ENCODE peak calls at places on chromosome 1, in four cellular contexts. Q is astrocyte of the cerebellum; P is NCI-H1105 treated with DMSO at 0.1 percent for 48 hours; M is stimulated activated naive B cell treated with anti-CD40 and anti-IgM and Interleukin-4, amounts not matched to agents 10 μg/mL and 1 μg/mL and 100 μg/mL, for 72 hours. I is an unnamed sample.

GRCh38 chr1:43537423-43538142 is 6.9 kb downstream of the PTPRF start:
- DNase-seq in Q (no peak), P (no peak), M (no peak), I (no peak)

GRCh38 chr1:228359613-228360532 is 46.8 kb downstream of the TRIM11 start:
- DNase-seq in Q (no peak), P (no peak), M (no peak), I (no peak)

GRCh38 chr1:27365372-27366112 is 1.2 kb downstream of the MAP3K6 start:
- DNase-seq in Q (peak; percentile 68), P (peak; percentile 86), M (peak; percentile 63), I (peak; percentile 95)

GRCh38 chr1:75074719-75075395 is 59.3 kb upstream of the LHX8 start:
- DNase-seq in Q (no peak), P (no peak), M (no peak), I (peak; percentile 57)

GRCh38 chr1:228830954-228831481 is 95.7 kb downstream of the RHOU start:
- DNase-seq in Q (peak; percentile 68), P (no peak), M (no peak), I (peak; percentile 73)

GRCh38 chr1:11273595-11274234 is 717 bp downstream of the UBIAD1 start:
- DNase-seq in Q (no peak), P (no peak), M (peak; percentile 4), I (no peak)

GRCh38 chr1:209768354-209768774 is 12.5 kb downstream of the TRAF3IP3 start:
- DNase-seq in Q (no peak), P (no peak), M (peak; percentile 77), I (no peak)

GRCh38 chr1:9384751-9385245 is 92.1 kb downstream of the SPSB1 start:
- DNase-seq in Q (no peak), P (no peak), M (no peak), I (no peak)

GRCh38 chr1:92705456-92705855 is 79.5 kb downstream of the EVI5 start:
- DNase-seq in Q (no peak), P (no peak), M (no peak), I (no peak)

GRCh38 chr1:153763365-153764225 is 11.6 kb upstream of the SLC27A3 start:
- DNase-seq in Q (no peak), P (no peak), M (no peak), I (no peak)

GRCh38 chr1:38923607-38924006 is 18.0 kb downstream of the RHBDL2 start:
- DNase-seq in Q (no peak), P (no peak), M (no peak), I (no peak)

GRCh38 chr1:180848191-180848590 is 64.5 kb upstream of the KIAA1614 start:
- DNase-seq in Q (no peak), P (no peak), M (no peak), I (no peak)

GRCh38 chr1:15758537-15758936 is at the start of gene FBLIM1:
- DNase-seq in Q (no peak), P (peak; percentile 17), M (no peak), I (no peak)

I was measured in SJSA1.